ENCODE peak calls at places on chromosome 6, in seven cellular contexts. One of them, this sample, is unnamed.

GRCh38 chr6:78746457-78746856 is 120.9 kb upstream of the IRAK1BP1 start:
- DNase-seq in trophoblast cell: no peak
- DNase-seq in neuronal stem cell: no peak
- DNase-seq in IMR-90: peak; percentile 4
- DNase-seq in mesendoderm: no peak
- DNase-seq in H9: no peak
- DNase-seq in H1: no peak
- DNase-seq in this sample: no peak

GRCh38 chr6:5159162-5159561 is 74.0 kb downstream of the PPP1R3G start:
- DNase-seq in neuronal stem cell: no peak
- DNase-seq in H1: no peak
- DNase-seq in mesendoderm: no peak
- DNase-seq in IMR-90: no peak
- DNase-seq in H9: no peak
- DNase-seq in trophoblast cell: peak; percentile 74
- DNase-seq in this sample: no peak

GRCh38 chr6:80962382-80962781 is 790.1 kb downstream of the TENT5A start:
- DNase-seq in IMR-90: no peak
- DNase-seq in H9: no peak
- DNase-seq in neuronal stem cell: no peak
- DNase-seq in H1: no peak
- DNase-seq in trophoblast cell: peak; percentile 5
- DNase-seq in mesendoderm: peak; percentile 34
- DNase-seq in this sample: no peak

GRCh38 chr6:6713660-6714446 is 125.3 kb downstream of the LY86 start:
- DNase-seq in neuronal stem cell: no peak
- DNase-seq in IMR-90: peak; percentile 52
- DNase-seq in H9: no peak
- DNase-seq in mesendoderm: no peak
- DNase-seq in H1: no peak
- DNase-seq in trophoblast cell: no peak
- DNase-seq in this sample: peak; percentile 69

GRCh38 chr6:156863504-156863903 is 86.3 kb downstream of the ARID1B start:
- DNase-seq in H1: no peak
- DNase-seq in neuronal stem cell: no peak
- DNase-seq in H9: no peak
- DNase-seq in IMR-90: no peak
- DNase-seq in trophoblast cell: no peak
- DNase-seq in mesendoderm: no peak
- DNase-seq in this sample: no peak

GRCh38 chr6:156833755-156834154 is 56.6 kb downstream of the ARID1B start:
- DNase-seq in H9: no peak
- DNase-seq in IMR-90: no peak
- DNase-seq in mesendoderm: no peak
- DNase-seq in trophoblast cell: no peak
- DNase-seq in H1: no peak
- DNase-seq in neuronal stem cell: no peak
- DNase-seq in this sample: no peak

GRCh38 chr6:163162007-163162873 is 252.3 kb upstream of the QKI start:
- DNase-seq in trophoblast cell: no peak
- DNase-seq in mesendoderm: no peak
- DNase-seq in H1: no peak
- DNase-seq in neuronal stem cell: no peak
- DNase-seq in H9: no peak
- DNase-seq in IMR-90: no peak
- DNase-seq in this sample: no peak

GRCh38 chr6:69832558-69832957 is 33.8 kb upstream of the COL19A1 start:
- DNase-seq in H1: no peak
- DNase-seq in neuronal stem cell: no peak
- DNase-seq in H9: no peak
- DNase-seq in mesendoderm: no peak
- DNase-seq in trophoblast cell: no peak
- DNase-seq in IMR-90: no peak
- DNase-seq in this sample: no peak

GRCh38 chr6:11011787-11012234 is 32.3 kb downstream of the ELOVL2 start:
- DNase-seq in trophoblast cell: peak; percentile 50
- DNase-seq in H1: no peak
- DNase-seq in IMR-90: no peak
- DNase-seq in mesendoderm: peak; percentile 88
- DNase-seq in neuronal stem cell: no peak
- DNase-seq in H9: peak; percentile 67
- DNase-seq in this sample: no peak

GRCh38 chr6:99402458-99402857 is 8.5 kb upstream of the COQ3 start:
- DNase-seq in trophoblast cell: no peak
- DNase-seq in IMR-90: no peak
- DNase-seq in H9: no peak
- DNase-seq in H1: no peak
- DNase-seq in mesendoderm: no peak
- DNase-seq in neuronal stem cell: no peak
- DNase-seq in this sample: no peak

GRCh38 chr6:38688579-38689087 is 14.3 kb downstream of the GLO1 start:
- DNase-seq in H9: no peak
- DNase-seq in mesendoderm: peak; percentile 44
- DNase-seq in H1: no peak
- DNase-seq in trophoblast cell: no peak
- DNase-seq in IMR-90: no peak
- DNase-seq in neuronal stem cell: no peak
- DNase-seq in this sample: no peak

GRCh38 chr6:22519237-22519636 is 50.1 kb upstream of the HDGFL1 start:
- DNase-seq in mesendoderm: peak; percentile 1
- DNase-seq in H9: no peak
- DNase-seq in IMR-90: no peak
- DNase-seq in H1: no peak
- DNase-seq in trophoblast cell: no peak
- DNase-seq in neuronal stem cell: no peak
- DNase-seq in this sample: no peak

GRCh38 chr6:32212076-32212760 is 11.6 kb downstream of the NOTCH4 start:
- DNase-seq in H1: no peak
- DNase-seq in mesendoderm: no peak
- DNase-seq in H9: no peak
- DNase-seq in IMR-90: no peak
- DNase-seq in neuronal stem cell: no peak
- DNase-seq in trophoblast cell: peak; percentile 80
- DNase-seq in this sample: no peak

GRCh38 chr6:159169557-159170332 is 545 bp downstream of the FNDC1 start:
- DNase-seq in H1: peak; percentile 74
- DNase-seq in neuronal stem cell: peak; percentile 40
- DNase-seq in mesendoderm: peak; percentile 90
- DNase-seq in IMR-90: peak; percentile 14
- DNase-seq in trophoblast cell: no peak
- DNase-seq in H9: peak; percentile 77
- DNase-seq in this sample: peak; percentile 30

GRCh38 chr6:165641672-165642156 is 21.3 kb downstream of the PDE10A start:
- DNase-seq in neuronal stem cell: no peak
- DNase-seq in IMR-90: no peak
- DNase-seq in H1: no peak
- DNase-seq in trophoblast cell: peak; percentile 31
- DNase-seq in mesendoderm: no peak
- DNase-seq in H9: no peak
- DNase-seq in this sample: no peak

GRCh38 chr6:142367501-142368018 is 65.8 kb downstream of the ADGRG6 start:
- DNase-seq in H9: no peak
- DNase-seq in IMR-90: no peak
- DNase-seq in neuronal stem cell: no peak
- DNase-seq in trophoblast cell: no peak
- DNase-seq in mesendoderm: no peak
- DNase-seq in H1: no peak
- DNase-seq in this sample: peak; percentile 42

GRCh38 chr6:137849076-137849708 is 17.9 kb upstream of the TNFAIP3 start:
- DNase-seq in H1: no peak
- DNase-seq in H9: no peak
- DNase-seq in neuronal stem cell: no peak
- DNase-seq in IMR-90: peak; percentile 74
- DNase-seq in mesendoderm: no peak
- DNase-seq in trophoblast cell: no peak
- DNase-seq in this sample: peak; percentile 87

GRCh38 chr6:68343901-68344300 is 291.2 kb upstream of the ADGRB3 start:
- DNase-seq in neuronal stem cell: peak; percentile 41
- DNase-seq in trophoblast cell: no peak
- DNase-seq in H9: peak; percentile 63
- DNase-seq in H1: peak; percentile 58
- DNase-seq in mesendoderm: peak; percentile 88
- DNase-seq in IMR-90: peak; percentile 0
- DNase-seq in this sample: peak; percentile 45

GRCh38 chr6:133595076-133595868 is 293.6 kb upstream of the TCF21 start:
- DNase-seq in H1: no peak
- DNase-seq in IMR-90: peak; percentile 27
- DNase-seq in trophoblast cell: no peak
- DNase-seq in mesendoderm: no peak
- DNase-seq in neuronal stem cell: no peak
- DNase-seq in H9: no peak
- DNase-seq in this sample: peak; percentile 31

GRCh38 chr6:31805939-31806469 is 762 bp downstream of the LSM2 start:
- DNase-seq in H1: no peak
- DNase-seq in IMR-90: no peak
- DNase-seq in neuronal stem cell: no peak
- DNase-seq in H9: no peak
- DNase-seq in mesendoderm: no peak
- DNase-seq in trophoblast cell: no peak
- DNase-seq in this sample: peak; percentile 8

GRCh38 chr6:122476131-122476530 is 4.5 kb upstream of the SERINC1 start:
- DNase-seq in H1: no peak
- DNase-seq in IMR-90: peak; percentile 33
- DNase-seq in neuronal stem cell: no peak
- DNase-seq in mesendoderm: peak; percentile 29
- DNase-seq in trophoblast cell: no peak
- DNase-seq in H9: no peak
- DNase-seq in this sample: peak; percentile 46

GRCh38 chr6:154605207-154605877 is 94.9 kb upstream of the CNKSR3 start:
- DNase-seq in IMR-90: no peak
- DNase-seq in trophoblast cell: no peak
- DNase-seq in mesendoderm: no peak
- DNase-seq in neuronal stem cell: no peak
- DNase-seq in H1: no peak
- DNase-seq in H9: no peak
- DNase-seq in this sample: no peak

GRCh38 chr6:100203391-100203790 is 209.4 kb upstream of the MCHR2 start:
- DNase-seq in H9: no peak
- DNase-seq in neuronal stem cell: no peak
- DNase-seq in trophoblast cell: peak; percentile 38
- DNase-seq in mesendoderm: no peak
- DNase-seq in IMR-90: peak; percentile 97
- DNase-seq in H1: no peak
- DNase-seq in this sample: peak; percentile 91

GRCh38 chr6:51594981-51595380 is 492.4 kb downstream of the PKHD1 start:
- DNase-seq in mesendoderm: no peak
- DNase-seq in H9: no peak
- DNase-seq in IMR-90: no peak
- DNase-seq in H1: no peak
- DNase-seq in neuronal stem cell: no peak
- DNase-seq in trophoblast cell: no peak
- DNase-seq in this sample: no peak

GRCh38 chr6:154157082-154157481 is 118.0 kb downstream of the OPRM1 start:
- DNase-seq in neuronal stem cell: no peak
- DNase-seq in IMR-90: no peak
- DNase-seq in mesendoderm: no peak
- DNase-seq in trophoblast cell: no peak
- DNase-seq in H9: no peak
- DNase-seq in H1: no peak
- DNase-seq in this sample: no peak

GRCh38 chr6:22664968-22665367 is 95.6 kb downstream of the HDGFL1 start:
- DNase-seq in H1: no peak
- DNase-seq in H9: no peak
- DNase-seq in IMR-90: no peak
- DNase-seq in neuronal stem cell: no peak
- DNase-seq in trophoblast cell: no peak
- DNase-seq in mesendoderm: no peak
- DNase-seq in this sample: no peak

DNA sequence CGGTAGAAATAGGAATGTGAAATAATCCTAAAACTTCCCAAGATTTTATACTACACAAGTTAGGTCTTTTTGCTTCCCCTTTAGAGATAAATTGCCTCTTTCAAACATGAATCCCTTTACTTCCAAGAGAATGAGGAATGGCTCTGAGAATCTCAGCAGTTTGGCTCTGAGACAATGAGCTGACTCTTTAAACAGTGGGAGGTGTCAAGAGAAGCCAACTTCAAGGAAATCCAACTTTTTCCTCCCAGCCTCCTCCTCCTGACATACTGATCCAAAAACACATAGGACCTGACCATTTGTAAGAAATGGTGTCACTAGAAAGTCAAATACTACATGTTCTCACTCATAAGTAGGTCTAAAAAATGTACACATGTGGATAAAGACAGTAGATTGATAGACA is 154.2 kb downstream of the ALDH8A1 start:
- DNase-seq in trophoblast cell: no peak
- DNase-seq in H1: no peak
- DNase-seq in neuronal stem cell: peak; percentile 0
- DNase-seq in IMR-90: no peak
- DNase-seq in H9: no peak
- DNase-seq in mesendoderm: peak; percentile 41
- DNase-seq in this sample: no peak
- H3K23ac ChIP-seq in trophoblast cell: no peak overlapping the region
- H3K23ac ChIP-seq in H1: no peak overlapping the region
- H3K23ac ChIP-seq in neuronal stem cell: no peak overlapping the region
- H3K23ac ChIP-seq in IMR-90: no peak overlapping the region
- H3K23ac ChIP-seq in H9: no peak overlapping the region
- H3K23ac ChIP-seq in mesendoderm: no peak overlapping the region
- H3K23ac ChIP-seq in this sample: no peak overlapping the region

GRCh38 chr6:140225587-140226438 is 851.4 kb upstream of the CITED2 start:
- DNase-seq in IMR-90: peak; percentile 59
- DNase-seq in mesendoderm: no peak
- DNase-seq in neuronal stem cell: no peak
- DNase-seq in trophoblast cell: no peak
- DNase-seq in H9: no peak
- DNase-seq in H1: no peak
- DNase-seq in this sample: no peak
- H3K23ac ChIP-seq in IMR-90: no peak overlapping the region
- H3K23ac ChIP-seq in mesendoderm: no peak overlapping the region
- H3K23ac ChIP-seq in neuronal stem cell: no peak overlapping the region
- H3K23ac ChIP-seq in trophoblast cell: no peak overlapping the region
- H3K23ac ChIP-seq in H9: no peak overlapping the region
- H3K23ac ChIP-seq in H1: no peak overlapping the region
- H3K23ac ChIP-seq in this sample: no peak overlapping the region

GRCh38 chr6:34149831-34150400 is 4.0 kb upstream of the GRM4 start:
- DNase-seq in trophoblast cell: no peak
- DNase-seq in neuronal stem cell: no peak
- DNase-seq in mesendoderm: no peak
- DNase-seq in IMR-90: no peak
- DNase-seq in H9: peak; percentile 31
- DNase-seq in H1: peak; percentile 55
- DNase-seq in this sample: no peak
- H3K23ac ChIP-seq in trophoblast cell: no peak overlapping the region
- H3K23ac ChIP-seq in neuronal stem cell: no peak overlapping the region
- H3K23ac ChIP-seq in mesendoderm: no peak overlapping the region
- H3K23ac ChIP-seq in IMR-90: no peak overlapping the region
- H3K23ac ChIP-seq in H9: no peak overlapping the region
- H3K23ac ChIP-seq in H1: no peak overlapping the region
- H3K23ac ChIP-seq in this sample: no peak overlapping the region

DNA sequence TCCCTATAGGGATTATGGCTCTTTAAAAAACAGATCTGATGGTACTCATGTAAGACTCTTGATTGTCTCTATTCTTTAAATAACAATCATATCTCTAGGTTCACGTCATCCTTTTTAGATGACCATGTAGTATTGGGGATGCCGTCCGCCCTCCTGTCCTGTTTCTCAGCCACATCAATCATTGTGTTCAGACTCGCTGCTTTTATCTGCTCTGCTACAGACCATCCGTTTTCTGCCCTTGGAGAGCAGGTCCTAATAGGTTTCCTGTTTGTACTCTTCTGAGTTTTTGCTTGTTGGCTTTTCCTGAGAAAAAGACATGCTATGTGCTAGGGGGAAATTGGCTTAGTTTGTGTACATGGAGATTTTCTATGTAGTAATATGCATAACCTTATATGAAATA is 76.8 kb downstream of the SASH1 start:
- DNase-seq in neuronal stem cell: no peak
- DNase-seq in mesendoderm: no peak
- DNase-seq in H9: no peak
- DNase-seq in H1: no peak
- DNase-seq in IMR-90: no peak
- DNase-seq in trophoblast cell: no peak
- DNase-seq in this sample: no peak
- H3K23ac ChIP-seq in neuronal stem cell: no peak overlapping the region
- H3K23ac ChIP-seq in mesendoderm: no peak overlapping the region
- H3K23ac ChIP-seq in H9: no peak overlapping the region
- H3K23ac ChIP-seq in H1: no peak overlapping the region
- H3K23ac ChIP-seq in IMR-90: peak overlapping the region; percentile 32
- H3K23ac ChIP-seq in trophoblast cell: no peak overlapping the region
- H3K23ac ChIP-seq in this sample: no peak overlapping the region